ENCODE peak calls at places on chromosomes 12 and 14, in seven cellular contexts. V is NCI-H1436; B is activated CD8-positive, alpha-beta memory T cell treated with anti-CD3 and anti-CD28 coated beads for 1 hour; C is activated CD4-positive, alpha-beta T cell treated with anti-CD3 and anti-CD28 coated beads, Interleukin-2, amount 50 U/mL, for 48 hours; U is NCI-H1105 treated with DMSO at 0.1 percent for 48 hours; H is T-helper 2 cell; O is stimulated activated CD4-positive, alpha-beta T cell treated with anti-CD3 and anti-CD28 coated beads, Interleukin-1b, Interleukin-23, amount 100 ng/mL, for 48 hours. P is an unnamed sample.

GRCh38 chr12:107332726-107333125 is 239.4 kb upstream of the CRY1 start:
- DNase-seq in V (no peak), B (no peak), C (no peak), U (no peak), H (no peak), O (no peak), P (no peak)

GRCh38 chr12:120453977-120454376 is 7.7 kb downstream of the GATC start:
- DNase-seq in V (no peak), B (no peak), C (no peak), U (peak; percentile 18), H (peak; percentile 65), O (peak; percentile 35), P (no peak)

GRCh38 chr14:30875788-30876053 is 1.4 kb downstream of the COCH start:
- DNase-seq in V (no peak), B (no peak), C (no peak), U (no peak), H (no peak), O (no peak), P (no peak)

GRCh38 chr12:57460457-57461325 is 1.1 kb downstream of the GLI1 start:
- DNase-seq in V (no peak), B (no peak), C (no peak), U (no peak), H (peak; percentile 31), O (no peak), P (peak; percentile 30)

GRCh38 chr14:81449576-81449975 is 49.5 kb upstream of the STON2 start:
- DNase-seq in V (no peak), B (no peak), C (no peak), U (no peak), H (no peak), O (no peak), P (no peak)

GRCh38 chr14:55448146-55448614 is 7.8 kb upstream of the TBPL2 start:
- DNase-seq in V (no peak), B (no peak), C (peak; percentile 56), U (peak; percentile 86), H (no peak), O (peak; percentile 52), P (peak; percentile 52)

GRCh38 chr12:108884116-108885012 is 4.5 kb downstream of the DAO start:
- DNase-seq in V (peak; percentile 32), B (peak; percentile 17), C (peak; percentile 81), U (no peak), H (peak; percentile 68), O (peak; percentile 72), P (peak; percentile 84)

GRCh38 chr12:107684990-107685359 is 624 bp upstream of the PWP1 start:
- DNase-seq in V (peak; percentile 50), B (no peak), C (peak; percentile 11), U (peak; percentile 75), H (peak; percentile 34), O (peak; percentile 25), P (peak; percentile 44)

GRCh38 chr12:116060765-116061164 is 216.7 kb downstream of the MED13L start:
- DNase-seq in V (no peak), B (no peak), C (no peak), U (no peak), H (peak; percentile 79), O (no peak), P (no peak)

GRCh38 chr14:94180655-94181271 is 6.6 kb downstream of the PPP4R4 start:
- DNase-seq in V (peak; percentile 8), B (no peak), C (no peak), U (peak; percentile 69), H (peak; percentile 82), O (no peak), P (no peak)

GRCh38 chr14:97379091-97379531 is 581.9 kb downstream of the VRK1 start:
- DNase-seq in V (no peak), B (no peak), C (no peak), U (no peak), H (peak; percentile 91), O (no peak), P (peak; percentile 41)

GRCh38 chr12:109931143-109931542 is 31.1 kb downstream of the TCHP start:
- DNase-seq in V (no peak), B (no peak), C (no peak), U (no peak), H (no peak), O (no peak), P (no peak)

GRCh38 chr12:68953536-68953935 is 20.6 kb upstream of the CPM start:
- DNase-seq in V (no peak), B (no peak), C (no peak), U (no peak), H (no peak), O (no peak), P (no peak)

GRCh38 chr14:66043921-66044320 is 442.2 kb upstream of the CCDC196 start:
- DNase-seq in V (no peak), B (no peak), C (no peak), U (no peak), H (no peak), O (no peak), P (no peak)

GRCh38 chr12:93098077-93098476 is 169.0 kb upstream of the EEA1 start:
- DNase-seq in V (peak; percentile 26), B (peak; percentile 10), C (peak; percentile 72), U (peak; percentile 21), H (peak; percentile 75), O (peak; percentile 71), P (peak; percentile 82)

GRCh38 chr12:111578276-111578970 is 20.7 kb downstream of the ATXN2 start:
- DNase-seq in V (no peak), B (no peak), C (no peak), U (no peak), H (peak; percentile 7), O (no peak), P (no peak)

GRCh38 chr12:26239508-26240328 is 44.3 kb downstream of the SSPN start:
- DNase-seq in V (no peak), B (no peak), C (no peak), U (no peak), H (no peak), O (no peak), P (no peak)

GRCh38 chr14:83269583-83269982 is 1735.9 kb upstream of the SEL1L start:
- DNase-seq in V (no peak), B (no peak), C (no peak), U (no peak), H (no peak), O (no peak), P (no peak)

GRCh38 chr12:130924946-130925345 is 28.8 kb upstream of the ADGRD1 start:
- DNase-seq in V (no peak), B (no peak), C (no peak), U (no peak), H (no peak), O (no peak), P (no peak)

GRCh38 chr12:122399592-122400373 is 22.7 kb downstream of the CLIP1 start:
- DNase-seq in V (peak; percentile 76), B (no peak), C (peak; percentile 53), U (peak; percentile 79), H (peak; percentile 78), O (peak; percentile 56), P (peak; percentile 48)

GRCh38 chr12:26047401-26048226 is 77.2 kb downstream of the BHLHE41 start:
- DNase-seq in V (no peak), B (no peak), C (no peak), U (no peak), H (no peak), O (no peak), P (no peak)

GRCh38 chr12:5242440-5242839 is 189.5 kb upstream of the NTF3 start:
- DNase-seq in V (no peak), B (no peak), C (no peak), U (no peak), H (no peak), O (no peak), P (no peak)

P was measured in stimulated activated naive CD8-positive, alpha-beta T cell treated with anti-CD3 and anti-CD28 coated beads, Interleukin-15, Interleukin-2, amounts not matched to agents 100 U/mL and 50 U/mL, for 24 hours.